ENCODE peak calls at places on chromosomes 12 and 14, in eight cellular contexts. P is esophagus muscularis mucosa; T is A549; K is heart left ventricle; D is AG09309; G is upper lobe of right lung; J is tibial artery; U is CD4-positive, alpha-beta memory T cell. W is an unnamed sample.
A peak's percentile ranks its signal among the peaks of the same experiment; 100 is the strongest.

GRCh38 chr12:49678711-49679110 is 28.5 kb downstream of the FMNL3 start:
- DNase-seq in T (no peak), U (no peak), P (no peak), D (no peak), J (no peak), K (no peak), G (no peak), W (no peak)

GRCh38 chr12:48946206-48946605 is 11.1 kb downstream of the ARF3 start:
- DNase-seq in J (no peak), T (no peak), P (no peak), U (no peak), K (no peak), G (no peak), D (no peak), W (no peak)

GRCh38 chr14:100880271-100881101 is 23.0 kb downstream of the RTL1 start:
- DNase-seq in P (no peak), T (no peak), U (no peak), D (no peak), K (peak; percentile 42), G (no peak), J (no peak), W (no peak)

GRCh38 chr14:75572104-75572503 is 6.3 kb upstream of the FLVCR2 start:
- DNase-seq in J (no peak), P (no peak), U (no peak), K (no peak), G (no peak), D (no peak), T (no peak), W (no peak)

GRCh38 chr14:56100556-56100955 is 17.7 kb upstream of the PELI2 start:
- DNase-seq in D (no peak), K (no peak), T (no peak), U (no peak), G (no peak), P (no peak), J (no peak), W (no peak)

GRCh38 chr12:58893421-58893986 is 26.8 kb downstream of the LRIG3 start:
- DNase-seq in G (no peak), U (no peak), T (no peak), K (no peak), J (no peak), D (no peak), P (no peak), W (no peak)

GRCh38 chr14:55071870-55072640 is 20.6 kb downstream of the MAPK1IP1L start:
- DNase-seq in K (no peak), J (no peak), G (no peak), P (no peak), U (peak; percentile 29), D (peak; percentile 91), T (no peak), W (peak; percentile 71)

GRCh38 chr12:14314801-14315200 is 50.7 kb upstream of the ATF7IP start:
- DNase-seq in J (no peak), G (no peak), K (no peak), D (no peak), T (no peak), P (no peak), U (no peak), W (no peak)

GRCh38 chr12:109461846-109462766 is 15.0 kb downstream of the KCTD10 start:
- DNase-seq in U (no peak), T (peak; percentile 27), D (peak; percentile 97), J (peak; percentile 93), G (peak; percentile 88), P (peak; percentile 95), K (peak; percentile 91), W (no peak)

GRCh38 chr12:33277386-33277785 is 162.2 kb downstream of the SYT10 start:
- DNase-seq in D (no peak), P (no peak), T (no peak), G (no peak), U (no peak), K (no peak), J (no peak), W (no peak)

GRCh38 chr14:77309122-77309521 is 11.6 kb downstream of the POMT2 start:
- DNase-seq in D (no peak), J (no peak), T (no peak), K (no peak), P (no peak), G (no peak), U (no peak), W (no peak)

GRCh38 chr14:75542585-75543091 is 20.4 kb downstream of the BATF start:
- DNase-seq in J (peak; percentile 78), T (no peak), D (no peak), U (peak; percentile 71), K (peak; percentile 81), P (no peak), G (peak; percentile 88), W (peak; percentile 69)

GRCh38 chr14:102952276-102952675 is 29.8 kb downstream of the AMN start:
- DNase-seq in J (no peak), K (no peak), G (no peak), D (no peak), T (no peak), U (no peak), P (no peak), W (no peak)

GRCh38 chr12:16327963-16328362 is 19.5 kb upstream of the MGST1 start:
- DNase-seq in G (no peak), D (no peak), P (no peak), U (no peak), J (no peak), T (no peak), K (no peak), W (no peak)

GRCh38 chr12:1881936-1882335 is 36.5 kb downstream of the CACNA2D4 start:
- DNase-seq in J (no peak), P (peak; percentile 50), T (no peak), K (no peak), D (no peak), U (no peak), G (no peak), W (no peak)

GRCh38 chr14:55038708-55039107 is 11.7 kb downstream of the SOCS4 start:
- DNase-seq in G (no peak), T (no peak), D (no peak), K (no peak), P (no peak), U (no peak), J (no peak), W (no peak)

DNA sequence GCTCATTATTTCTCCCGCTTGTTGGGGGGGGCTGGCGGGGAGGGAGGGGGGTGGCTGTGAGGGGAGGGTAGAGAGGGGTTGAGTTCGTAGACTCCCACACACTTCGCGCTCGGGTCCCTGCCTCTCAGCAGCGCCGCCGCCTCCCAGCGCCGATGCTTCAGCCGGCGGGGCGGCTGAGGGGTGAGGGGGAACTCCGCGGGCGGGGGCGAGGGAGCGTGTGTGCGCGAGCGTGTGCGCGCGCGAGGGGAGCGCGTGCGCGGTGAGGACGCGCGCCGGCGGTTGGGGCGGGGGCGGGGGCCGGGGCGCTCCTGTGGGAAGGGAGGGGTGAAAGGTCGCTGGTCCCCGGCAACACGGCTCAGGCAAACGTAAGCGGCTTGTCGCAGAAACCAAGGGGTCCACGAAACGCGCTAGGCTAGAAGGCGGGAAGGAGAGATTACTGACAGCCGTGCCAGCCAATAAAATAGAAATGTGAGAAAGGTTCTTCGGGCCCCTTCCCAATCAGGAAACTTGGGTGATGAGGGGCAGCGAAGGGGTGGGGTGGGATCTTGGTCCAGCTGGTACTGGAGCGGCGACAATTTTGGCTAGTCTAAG is 343 bp upstream of the NOVA1 start:
- DNase-seq in U (no peak), G (peak; percentile 75), P (peak; percentile 95), J (peak; percentile 87), D (no peak), K (peak; percentile 80), T (peak; percentile 57), W (no peak)
- H3K4me3 ChIP-seq in U (no peak overlapping the region), G (peak overlapping the region; percentile 52), P (peak overlapping the region; percentile 81), J (peak overlapping the region; percentile 67), D (peak overlapping the region; percentile 73), K (peak overlapping the region; percentile 74), T (peak overlapping the region; percentile 60), W (no peak overlapping the region)

DNA sequence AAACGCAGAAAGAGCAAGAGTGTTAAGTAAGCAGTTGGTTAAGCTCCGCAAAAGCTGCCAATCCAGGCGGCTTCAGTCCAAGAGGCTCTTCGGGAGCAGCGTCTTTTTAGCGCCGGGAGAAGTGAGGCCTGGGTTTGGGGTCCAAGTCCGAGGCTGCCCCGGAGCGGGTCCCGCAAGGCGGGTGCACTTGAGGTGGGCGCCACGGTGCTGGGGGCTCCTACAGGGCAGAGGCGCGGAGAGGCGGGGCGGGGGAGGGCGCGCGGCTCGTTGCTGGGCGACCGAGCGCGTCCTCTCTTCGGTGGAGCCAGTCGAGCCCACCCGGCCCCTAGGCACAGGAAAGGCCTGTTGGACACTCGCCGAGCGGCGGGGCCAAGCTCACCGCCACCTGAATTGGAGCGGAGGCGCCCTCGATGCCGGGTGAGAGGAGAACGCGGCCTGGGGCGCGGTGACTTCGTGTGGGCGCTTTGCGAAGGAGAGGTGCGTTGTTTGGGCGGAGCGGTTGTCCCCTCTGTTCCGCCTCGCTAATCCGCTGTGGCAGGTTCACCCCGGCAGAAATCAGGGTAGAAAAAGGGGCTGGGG is 15.6 kb downstream of the TTC6 start:
- DNase-seq in U (no peak), J (no peak), D (no peak), P (no peak), T (no peak), K (no peak), G (no peak), W (no peak)
- H3K4me3 ChIP-seq in U (no peak overlapping the region), J (no peak overlapping the region), D (no peak overlapping the region), P (no peak overlapping the region), T (no peak overlapping the region), K (no peak overlapping the region), G (no peak overlapping the region), W (no peak overlapping the region)

DNA sequence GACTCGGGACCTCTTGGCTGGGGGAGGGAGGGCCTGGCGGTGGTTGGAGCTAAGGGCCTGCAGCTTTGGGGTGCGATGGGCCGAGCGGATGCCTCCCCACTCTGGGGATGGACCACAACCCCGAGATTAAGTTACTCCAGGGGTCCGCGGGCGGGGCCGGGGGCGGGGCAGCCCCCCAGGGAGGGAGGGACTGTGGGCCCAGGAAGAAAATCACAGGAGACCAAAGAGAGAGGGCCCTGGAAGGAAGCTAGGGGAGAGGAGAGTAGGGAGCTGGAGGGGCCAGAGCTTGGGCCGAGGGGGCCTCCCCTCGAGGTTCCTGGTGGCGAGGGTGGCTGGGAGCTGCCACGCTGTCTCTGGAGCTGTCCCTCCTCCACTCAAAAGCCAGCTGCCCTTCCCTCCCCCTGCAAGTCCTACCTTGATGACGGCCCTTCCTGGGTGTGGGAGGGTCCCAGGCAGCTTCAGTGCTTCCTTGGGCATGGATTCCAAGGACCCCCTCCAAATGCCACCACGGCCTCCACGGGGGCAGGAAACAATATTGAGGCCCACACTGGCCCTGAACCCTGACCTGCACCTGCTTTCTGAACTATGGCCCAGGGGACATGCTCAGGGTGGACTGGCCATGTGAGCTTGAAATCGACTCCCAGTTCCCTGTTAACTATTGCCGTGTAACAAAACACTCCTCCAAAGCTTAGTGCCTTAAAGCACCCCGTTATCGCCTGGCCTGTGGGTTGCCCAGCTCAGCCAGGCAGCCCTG is 607 bp upstream of the NUDT14 start:
- DNase-seq in K (no peak), U (no peak), T (no peak), P (no peak), J (no peak), G (no peak), D (no peak), W (no peak)
- H3K4me3 ChIP-seq in K (peak overlapping the region; percentile 58), U (no peak overlapping the region), T (peak overlapping the region; percentile 54), P (peak overlapping the region; percentile 59), J (peak overlapping the region; percentile 52), G (peak overlapping the region; percentile 59), D (no peak overlapping the region), W (no peak overlapping the region)

DNA sequence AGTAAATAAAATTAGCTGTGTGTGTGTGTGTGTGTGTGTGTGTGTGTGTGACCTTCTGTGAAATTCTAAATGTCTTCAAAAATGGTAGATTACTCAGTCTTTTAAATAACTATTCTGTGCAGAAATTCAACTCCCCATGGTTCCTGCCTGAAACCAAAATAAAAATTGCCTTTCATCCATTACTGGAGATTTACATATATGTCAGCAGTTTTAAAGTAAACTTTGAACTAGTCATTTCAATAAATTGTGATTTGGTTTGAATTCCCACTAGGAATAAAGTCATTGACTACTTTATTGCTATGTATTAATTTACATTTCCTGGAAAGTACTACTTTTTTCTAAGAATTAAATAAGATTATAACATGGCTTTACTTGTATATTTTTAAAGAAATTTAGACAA is 5.3 kb downstream of the ELK3 start:
- DNase-seq in G (no peak), U (no peak), J (no peak), P (no peak), K (no peak), T (no peak), D (no peak), W (no peak)
- H3K4me3 ChIP-seq in G (no peak overlapping the region), U (no peak overlapping the region), J (no peak overlapping the region), P (no peak overlapping the region), K (no peak overlapping the region), T (no peak overlapping the region), D (no peak overlapping the region), W (no peak overlapping the region)